ENCODE peak calls at places on chromosomes 1 and 21, in ten cellular contexts. One of them, this sample, is unnamed. For H3K4me1, the result is how much of the 10 kb centered on the place peaks cover.

GRCh38 chr1:203440780-203441179 is 34.8 kb upstream of the PRELP start:
- DNase-seq in neuronal stem cell: no peak
- DNase-seq in H9: peak
- DNase-seq in heart left ventricle: peak
- DNase-seq in uterus: peak
- DNase-seq in lung: peak
- DNase-seq in hepatocyte: peak
- DNase-seq in kidney: peak
- DNase-seq in A549: no peak
- DNase-seq in CD4-positive, CD25-positive, alpha-beta regulatory T cell: no peak
- DNase-seq in this sample: no peak

GRCh38 chr1:160681067-160681890 is 30.3 kb downstream of the CD48 start:
- DNase-seq in CD4-positive, CD25-positive, alpha-beta regulatory T cell: peak
- DNase-seq in heart left ventricle: peak
- DNase-seq in uterus: peak
- DNase-seq in lung: peak
- DNase-seq in kidney: peak
- DNase-seq in H9: peak
- DNase-seq in hepatocyte: peak
- DNase-seq in neuronal stem cell: peak
- DNase-seq in A549: peak
- DNase-seq in this sample: no peak

GRCh38 chr1:220121791-220122530 is 28.0 kb downstream of the IARS2 start:
- DNase-seq in kidney: no peak
- DNase-seq in H9: no peak
- DNase-seq in CD4-positive, CD25-positive, alpha-beta regulatory T cell: no peak
- DNase-seq in lung: no peak
- DNase-seq in heart left ventricle: no peak
- DNase-seq in uterus: no peak
- DNase-seq in A549: no peak
- DNase-seq in hepatocyte: peak
- DNase-seq in neuronal stem cell: no peak
- DNase-seq in this sample: no peak

GRCh38 chr1:156052862-156053769 is 482 bp downstream of the UBQLN4 start:
- DNase-seq in lung: peak
- DNase-seq in uterus: peak
- DNase-seq in kidney: peak
- DNase-seq in H9: peak
- DNase-seq in heart left ventricle: peak
- DNase-seq in CD4-positive, CD25-positive, alpha-beta regulatory T cell: peak
- DNase-seq in A549: peak
- DNase-seq in hepatocyte: peak
- DNase-seq in neuronal stem cell: peak
- DNase-seq in this sample: peak

GRCh38 chr1:223444411-223444810 is 51.2 kb downstream of the CCDC185 start:
- DNase-seq in kidney: no peak
- DNase-seq in lung: no peak
- DNase-seq in neuronal stem cell: no peak
- DNase-seq in uterus: no peak
- DNase-seq in A549: no peak
- DNase-seq in CD4-positive, CD25-positive, alpha-beta regulatory T cell: no peak
- DNase-seq in heart left ventricle: no peak
- DNase-seq in hepatocyte: no peak
- DNase-seq in H9: no peak
- DNase-seq in this sample: no peak

GRCh38 chr21:37564924-37565529 is 198.5 kb downstream of the DYRK1A start:
- DNase-seq in uterus: no peak
- DNase-seq in kidney: no peak
- DNase-seq in heart left ventricle: no peak
- DNase-seq in A549: no peak
- DNase-seq in hepatocyte: peak
- DNase-seq in H9: no peak
- DNase-seq in neuronal stem cell: no peak
- DNase-seq in CD4-positive, CD25-positive, alpha-beta regulatory T cell: no peak
- DNase-seq in lung: no peak
- DNase-seq in this sample: no peak

GRCh38 chr1:1629430-1630190 is 2.4 kb upstream of the MMP23B start:
- DNase-seq in kidney: peak
- DNase-seq in heart left ventricle: peak
- DNase-seq in A549: no peak
- DNase-seq in neuronal stem cell: no peak
- DNase-seq in hepatocyte: no peak
- DNase-seq in H9: no peak
- DNase-seq in lung: peak
- DNase-seq in CD4-positive, CD25-positive, alpha-beta regulatory T cell: peak
- DNase-seq in uterus: no peak
- DNase-seq in this sample: peak

GRCh38 chr1:25572708-25573590 is 29.5 kb downstream of the LDLRAP1 start:
- DNase-seq in CD4-positive, CD25-positive, alpha-beta regulatory T cell: peak
- DNase-seq in kidney: peak
- DNase-seq in lung: peak
- DNase-seq in hepatocyte: peak
- DNase-seq in H9: peak
- DNase-seq in heart left ventricle: no peak
- DNase-seq in uterus: no peak
- DNase-seq in neuronal stem cell: no peak
- DNase-seq in A549: peak
- DNase-seq in this sample: no peak

GRCh38 chr1:97192872-97193572 is 471.4 kb downstream of the PTBP2 start:
- DNase-seq in lung: peak
- DNase-seq in uterus: no peak
- DNase-seq in hepatocyte: peak
- DNase-seq in kidney: no peak
- DNase-seq in heart left ventricle: no peak
- DNase-seq in H9: no peak
- DNase-seq in neuronal stem cell: no peak
- DNase-seq in A549: peak
- DNase-seq in CD4-positive, CD25-positive, alpha-beta regulatory T cell: no peak
- DNase-seq in this sample: peak

GRCh38 chr1:27664291-27664690 is 7.7 kb downstream of the IFI6 start:
- DNase-seq in CD4-positive, CD25-positive, alpha-beta regulatory T cell: no peak
- DNase-seq in neuronal stem cell: no peak
- DNase-seq in heart left ventricle: no peak
- DNase-seq in H9: peak
- DNase-seq in A549: no peak
- DNase-seq in hepatocyte: no peak
- DNase-seq in uterus: no peak
- DNase-seq in kidney: no peak
- DNase-seq in lung: no peak
- DNase-seq in this sample: no peak

GRCh38 chr1:24556414-24556795 is 518 bp downstream of the NCMAP start:
- DNase-seq in H9: no peak
- DNase-seq in lung: no peak
- DNase-seq in neuronal stem cell: no peak
- DNase-seq in kidney: no peak
- DNase-seq in CD4-positive, CD25-positive, alpha-beta regulatory T cell: no peak
- DNase-seq in hepatocyte: no peak
- DNase-seq in uterus: no peak
- DNase-seq in heart left ventricle: no peak
- DNase-seq in A549: no peak
- DNase-seq in this sample: no peak

GRCh38 chr1:57019240-57019805 is 53.5 kb upstream of the C8B start:
- DNase-seq in heart left ventricle: no peak
- DNase-seq in CD4-positive, CD25-positive, alpha-beta regulatory T cell: no peak
- DNase-seq in uterus: no peak
- DNase-seq in A549: no peak
- DNase-seq in neuronal stem cell: no peak
- DNase-seq in hepatocyte: no peak
- DNase-seq in kidney: no peak
- DNase-seq in lung: no peak
- DNase-seq in H9: no peak
- DNase-seq in this sample: no peak

DNA sequence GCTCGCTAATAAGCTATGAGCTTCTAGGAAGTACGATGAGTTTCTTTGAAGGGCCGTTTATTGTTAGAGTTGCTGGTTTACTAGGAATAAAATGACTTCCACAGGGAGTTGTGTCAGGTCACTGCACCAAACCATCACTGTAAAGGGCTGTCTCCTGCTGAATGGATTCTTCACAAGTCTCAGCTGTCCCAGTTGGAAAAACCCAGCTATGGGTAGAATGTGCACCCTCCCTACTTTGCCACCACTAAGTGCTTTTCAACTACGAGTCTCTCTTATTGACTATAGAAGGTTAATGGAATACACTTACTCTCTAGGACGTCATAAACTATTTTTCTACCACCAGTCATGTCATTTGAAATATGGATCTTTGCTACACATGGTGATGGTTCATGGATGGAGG is 94.8 kb upstream of the BMP8A start:
- DNase-seq in hepatocyte: no peak
- DNase-seq in kidney: no peak
- DNase-seq in heart left ventricle: no peak
- DNase-seq in CD4-positive, CD25-positive, alpha-beta regulatory T cell: no peak
- DNase-seq in H9: no peak
- DNase-seq in lung: no peak
- DNase-seq in neuronal stem cell: no peak
- DNase-seq in uterus: no peak
- DNase-seq in A549: no peak
- DNase-seq in this sample: no peak
- H3K4me1 ChIP-seq in hepatocyte: under half
- H3K4me1 ChIP-seq in kidney: under half
- H3K4me1 ChIP-seq in heart left ventricle: half or more
- H3K4me1 ChIP-seq in CD4-positive, CD25-positive, alpha-beta regulatory T cell: under half
- H3K4me1 ChIP-seq in H9: under half
- H3K4me1 ChIP-seq in lung: under half
- H3K4me1 ChIP-seq in neuronal stem cell: under half
- H3K4me1 ChIP-seq in uterus: under half
- H3K4me1 ChIP-seq in A549: half or more
- H3K4me1 ChIP-seq in this sample: half or more

GRCh38 chr1:85289207-85289847 is 12.9 kb upstream of the BCL10 start:
- DNase-seq in kidney: no peak
- DNase-seq in heart left ventricle: no peak
- DNase-seq in uterus: no peak
- DNase-seq in H9: no peak
- DNase-seq in neuronal stem cell: no peak
- DNase-seq in hepatocyte: peak
- DNase-seq in A549: no peak
- DNase-seq in CD4-positive, CD25-positive, alpha-beta regulatory T cell: no peak
- DNase-seq in lung: no peak
- DNase-seq in this sample: peak
- H3K4me1 ChIP-seq in kidney: under half
- H3K4me1 ChIP-seq in heart left ventricle: under half
- H3K4me1 ChIP-seq in uterus: under half
- H3K4me1 ChIP-seq in H9: under half
- H3K4me1 ChIP-seq in neuronal stem cell: under half
- H3K4me1 ChIP-seq in hepatocyte: under half
- H3K4me1 ChIP-seq in A549: under half
- H3K4me1 ChIP-seq in CD4-positive, CD25-positive, alpha-beta regulatory T cell: under half
- H3K4me1 ChIP-seq in lung: under half
- H3K4me1 ChIP-seq in this sample: under half

GRCh38 chr21:34811368-34811767 is 142.6 kb downstream of the CLIC6 start:
- DNase-seq in CD4-positive, CD25-positive, alpha-beta regulatory T cell: no peak
- DNase-seq in lung: no peak
- DNase-seq in uterus: no peak
- DNase-seq in kidney: no peak
- DNase-seq in H9: no peak
- DNase-seq in hepatocyte: no peak
- DNase-seq in heart left ventricle: no peak
- DNase-seq in neuronal stem cell: no peak
- DNase-seq in A549: no peak
- DNase-seq in this sample: no peak
- H3K4me1 ChIP-seq in CD4-positive, CD25-positive, alpha-beta regulatory T cell: under half
- H3K4me1 ChIP-seq in lung: under half
- H3K4me1 ChIP-seq in uterus: under half
- H3K4me1 ChIP-seq in kidney: under half
- H3K4me1 ChIP-seq in H9: under half
- H3K4me1 ChIP-seq in hepatocyte: under half
- H3K4me1 ChIP-seq in heart left ventricle: under half
- H3K4me1 ChIP-seq in neuronal stem cell: under half
- H3K4me1 ChIP-seq in A549: half or more
- H3K4me1 ChIP-seq in this sample: half or more

GRCh38 chr1:38992450-38993111 is 1.5 kb downstream of the AKIRIN1 start:
- DNase-seq in uterus: no peak
- DNase-seq in CD4-positive, CD25-positive, alpha-beta regulatory T cell: no peak
- DNase-seq in neuronal stem cell: no peak
- DNase-seq in hepatocyte: peak
- DNase-seq in A549: no peak
- DNase-seq in H9: no peak
- DNase-seq in heart left ventricle: no peak
- DNase-seq in lung: no peak
- DNase-seq in kidney: no peak
- DNase-seq in this sample: no peak
- H3K4me1 ChIP-seq in uterus: under half
- H3K4me1 ChIP-seq in CD4-positive, CD25-positive, alpha-beta regulatory T cell: half or more
- H3K4me1 ChIP-seq in neuronal stem cell: under half
- H3K4me1 ChIP-seq in hepatocyte: under half
- H3K4me1 ChIP-seq in A549: under half
- H3K4me1 ChIP-seq in H9: under half
- H3K4me1 ChIP-seq in heart left ventricle: half or more
- H3K4me1 ChIP-seq in lung: under half
- H3K4me1 ChIP-seq in kidney: under half
- H3K4me1 ChIP-seq in this sample: under half

DNA sequence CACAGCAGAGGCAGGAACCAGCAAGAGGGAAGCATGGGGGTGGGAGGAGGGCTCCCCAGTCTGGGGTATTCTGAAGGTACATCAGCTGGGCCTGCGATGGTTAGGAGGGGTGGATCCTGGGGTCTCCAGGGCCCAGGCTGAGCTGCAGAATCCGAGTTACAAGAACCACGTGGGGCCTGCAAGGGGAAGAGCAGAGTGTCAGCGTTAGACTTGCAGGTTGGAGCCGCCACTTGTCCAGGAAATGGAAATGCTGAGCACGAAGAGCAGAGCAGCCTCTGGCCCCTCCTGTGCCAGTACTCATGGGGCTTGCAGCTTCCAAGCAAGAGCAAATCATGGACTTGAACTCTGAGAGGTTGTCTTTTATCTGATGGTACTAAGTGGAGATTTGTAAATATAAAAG is 47.5 kb upstream of the COL6A1 start:
- DNase-seq in heart left ventricle: no peak
- DNase-seq in neuronal stem cell: no peak
- DNase-seq in H9: no peak
- DNase-seq in kidney: no peak
- DNase-seq in CD4-positive, CD25-positive, alpha-beta regulatory T cell: no peak
- DNase-seq in uterus: no peak
- DNase-seq in hepatocyte: no peak
- DNase-seq in A549: no peak
- DNase-seq in lung: no peak
- DNase-seq in this sample: no peak
- H3K4me1 ChIP-seq in heart left ventricle: under half
- H3K4me1 ChIP-seq in neuronal stem cell: under half
- H3K4me1 ChIP-seq in H9: under half
- H3K4me1 ChIP-seq in kidney: under half
- H3K4me1 ChIP-seq in CD4-positive, CD25-positive, alpha-beta regulatory T cell: under half
- H3K4me1 ChIP-seq in uterus: under half
- H3K4me1 ChIP-seq in hepatocyte: under half
- H3K4me1 ChIP-seq in A549: under half
- H3K4me1 ChIP-seq in lung: under half
- H3K4me1 ChIP-seq in this sample: under half

This sample was measured in RWPE2.